ENCODE peak calls at places on chromosomes 2 and 18, in ten cellular contexts. N is AG10803, M is GM12864, T is dorsolateral prefrontal cortex, E is GM06990, Z is PC-3, Y is ovary, K is tibial artery, L is fibroblast of mammary gland, I is stomach. R is an unnamed sample.

GRCh38 chr2:217340899-217341298 is 481.0 kb upstream of the TNP1 start:
- DNase-seq in T (no peak), E (no peak), Y (no peak), K (no peak), L (no peak), M (no peak), I (no peak), Z (no peak), N (no peak), R (no peak)

GRCh38 chr2:73243884-73244570 is 9.9 kb downstream of the CCT7 start:
- DNase-seq in L (peak; percentile 40), I (no peak), T (no peak), E (no peak), Y (no peak), M (no peak), N (peak; percentile 80), Z (peak; percentile 96), K (no peak), R (peak; percentile 65)

GRCh38 chr18:23826850-23827620 is 137.8 kb downstream of the LAMA3 start:
- DNase-seq in N (peak; percentile 33), Y (no peak), K (no peak), E (no peak), T (no peak), M (no peak), Z (no peak), I (no peak), L (peak; percentile 58), R (no peak)

GRCh38 chr2:54103454-54104314 is 11.7 kb upstream of the ACYP2 start:
- DNase-seq in E (peak; percentile 48), L (peak; percentile 83), I (peak; percentile 47), K (peak; percentile 70), Y (no peak), T (no peak), N (peak; percentile 50), Z (peak; percentile 93), M (no peak), R (peak; percentile 69)

GRCh38 chr2:134927195-134927594 is 8.6 kb downstream of the CCNT2 start:
- DNase-seq in Y (no peak), N (peak; percentile 24), L (peak; percentile 70), K (no peak), I (no peak), T (no peak), M (no peak), Z (peak; percentile 61), E (no peak), R (peak; percentile 42)

GRCh38 chr2:23666241-23667025 is 260.5 kb downstream of the ATAD2B start:
- DNase-seq in Z (no peak), M (no peak), I (no peak), L (no peak), K (no peak), Y (no peak), E (no peak), N (no peak), T (no peak), R (no peak)

GRCh38 chr2:232322560-232323327 is 55.8 kb upstream of the ALPP start:
- DNase-seq in I (peak; percentile 13), Y (no peak), E (no peak), T (peak; percentile 29), M (no peak), N (no peak), L (no peak), Z (no peak), K (no peak), R (no peak)

GRCh38 chr2:33034784-33035183 is 88.0 kb downstream of the LTBP1 start:
- DNase-seq in Z (peak; percentile 68), M (no peak), L (peak; percentile 80), K (no peak), Y (peak; percentile 27), E (no peak), I (no peak), T (no peak), N (peak; percentile 67), R (peak; percentile 74)

GRCh38 chr18:74375999-74376398 is 60.4 kb downstream of the C18orf63 start:
- DNase-seq in M (no peak), I (no peak), Y (no peak), E (no peak), T (no peak), N (peak; percentile 54), K (no peak), Z (peak; percentile 25), L (peak; percentile 90), R (no peak)

GRCh38 chr18:31056296-31056695 is 13.8 kb upstream of the DSC3 start:
- DNase-seq in Z (no peak), T (no peak), N (no peak), L (no peak), Y (no peak), I (no peak), M (no peak), E (no peak), K (no peak), R (no peak)

GRCh38 chr2:11027195-11027594 is 115.5 kb downstream of the KCNF1 start:
- DNase-seq in Y (no peak), I (peak; percentile 7), N (no peak), M (no peak), K (no peak), E (no peak), L (no peak), T (no peak), Z (no peak), R (no peak)

GRCh38 chr2:29314816-29315571 is 199.8 kb downstream of the CLIP4 start:
- DNase-seq in E (peak; percentile 69), Y (no peak), L (no peak), T (peak; percentile 50), M (peak; percentile 53), K (peak; percentile 49), I (peak; percentile 55), N (peak; percentile 12), Z (peak; percentile 59), R (peak; percentile 43)

DNA sequence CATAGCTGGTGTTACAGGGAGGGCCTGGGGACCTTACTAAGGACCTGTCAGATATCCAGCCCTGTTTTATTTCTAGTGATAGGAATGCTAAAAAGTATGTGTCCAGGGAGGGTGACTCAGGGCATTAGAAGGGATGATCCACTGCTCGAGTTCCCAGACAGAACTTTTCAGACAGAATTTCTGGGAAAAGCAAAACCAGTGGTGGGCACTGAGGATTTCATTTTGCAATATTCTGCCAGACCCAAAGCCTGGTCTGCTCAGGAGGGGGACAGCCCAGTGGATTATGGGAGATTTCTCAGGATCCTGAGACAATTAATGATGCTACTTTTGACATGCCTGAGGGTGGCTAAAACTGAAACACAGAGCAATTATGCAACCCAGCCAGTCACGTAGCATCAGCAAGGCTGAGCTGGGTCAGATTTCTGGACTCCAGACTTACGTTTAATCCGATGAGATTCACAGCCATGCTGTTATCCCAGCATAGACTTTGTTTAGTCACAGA is 4.7 kb upstream of the KCNE4 start:
- DNase-seq in N (peak; percentile 98), T (no peak), Z (no peak), Y (no peak), E (no peak), K (peak; percentile 72), L (peak; percentile 96), I (no peak), M (no peak), R (peak; percentile 73)
- H3K4me3 ChIP-seq in N (peak overlapping the region; percentile 6), T (no peak overlapping the region), Z (no peak overlapping the region), Y (no peak overlapping the region), E (no peak overlapping the region), K (no peak overlapping the region), L (no peak overlapping the region), I (no peak overlapping the region), M (no peak overlapping the region), R (no peak overlapping the region)

GRCh38 chr2:143950675-143951074 is 569.2 kb downstream of the ZEB2 start:
- DNase-seq in Y (no peak), L (no peak), I (no peak), E (no peak), M (no peak), T (no peak), Z (peak; percentile 29), K (no peak), N (no peak), R (no peak)
- TF ChIP-seq CTCF in Y (no peak), L (no peak), I (no peak), E (no peak), M (no peak), T (no peak), Z (no peak), K (no peak), N (no peak), R (no peak)

GRCh38 chr2:136020831-136021230 is 35.4 kb upstream of the DARS1 start:
- DNase-seq in Z (no peak), I (no peak), Y (no peak), T (no peak), N (no peak), L (no peak), K (no peak), E (no peak), M (no peak), R (no peak)

GRCh38 chr2:136019304-136019703 is 33.9 kb upstream of the DARS1 start:
- DNase-seq in Y (no peak), M (peak; percentile 30), K (no peak), I (no peak), T (no peak), E (peak; percentile 63), L (no peak), N (no peak), Z (no peak), R (no peak)

GRCh38 chr2:136015688-136016087 is 30.3 kb upstream of the DARS1 start:
- DNase-seq in Z (no peak), N (no peak), T (no peak), E (no peak), L (no peak), Y (no peak), K (no peak), I (no peak), M (no peak), R (no peak)

GRCh38 chr2:136019825-136020224 is 34.4 kb upstream of the DARS1 start:
- DNase-seq in Y (no peak), L (no peak), T (no peak), M (no peak), I (no peak), K (no peak), E (no peak), Z (no peak), N (no peak), R (no peak)

DNA sequence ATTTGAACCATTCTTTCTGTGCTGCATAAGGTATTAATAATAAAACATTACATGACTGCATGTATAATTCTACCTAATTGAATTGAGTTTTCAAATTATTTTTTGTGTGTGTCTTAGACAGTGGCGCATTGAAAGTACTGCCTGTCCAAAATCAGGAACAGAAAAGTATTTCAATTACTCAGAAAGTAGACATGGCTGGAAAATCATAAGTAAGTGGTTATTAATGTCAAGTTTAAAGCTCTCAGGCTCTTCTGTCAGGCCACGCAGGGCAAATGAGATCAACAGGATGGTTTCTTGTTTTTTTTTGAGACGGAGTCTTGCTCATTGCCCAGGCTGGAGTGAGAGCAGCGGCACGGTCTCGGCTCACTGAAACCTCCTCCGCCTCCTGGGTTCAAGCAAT is 32.4 kb upstream of the DARS1 start:
- DNase-seq in K (no peak), Y (no peak), E (no peak), I (no peak), T (no peak), Z (no peak), M (no peak), L (no peak), N (no peak), R (no peak)
- H3K4me3 ChIP-seq in K (no peak overlapping the region), Y (no peak overlapping the region), E (no peak overlapping the region), I (no peak overlapping the region), T (no peak overlapping the region), Z (no peak overlapping the region), M (no peak overlapping the region), L (no peak overlapping the region), N (no peak overlapping the region), R (no peak overlapping the region)

DNA sequence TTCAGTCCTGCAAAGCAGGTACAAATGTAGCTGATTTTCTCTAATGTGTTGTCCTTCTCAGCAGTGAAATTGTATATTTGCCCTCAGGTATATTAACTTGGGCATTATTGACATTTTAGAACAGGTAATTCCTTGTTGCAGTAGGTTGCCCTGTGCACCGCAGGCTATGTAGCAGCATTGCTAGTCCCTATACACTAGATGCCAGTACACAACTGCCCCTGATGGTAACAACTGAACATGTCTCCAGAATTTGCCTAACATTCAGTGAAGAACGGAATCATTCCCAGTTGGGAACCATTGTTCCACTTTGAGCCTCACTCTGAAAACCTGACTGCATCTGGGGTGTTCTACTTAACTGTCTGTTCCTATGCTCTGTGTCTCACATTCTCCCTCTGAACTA is 23.1 kb upstream of the TFPI start:
- DNase-seq in N (no peak), T (no peak), E (no peak), I (no peak), K (no peak), L (no peak), Y (no peak), M (no peak), Z (peak; percentile 30), R (no peak)
- TF ChIP-seq CTCF in N (no peak), T (no peak), E (no peak), I (no peak), K (no peak), L (no peak), Y (no peak), M (no peak), Z (peak; percentile 39), R (no peak)